ENCODE peak calls at places on chromosomes 4 and X, in five cellular contexts. U is AG20443; W is cardiac muscle cell; N is activated CD4-positive, alpha-beta T cell treated with anti-CD3 and anti-CD28 coated beads, Interleukin-2, amount 50 U/mL, for 4 hours; K is EL. J is an unnamed sample.

GRCh38 chrX:151675121-151675746 is 20.0 kb upstream of the PRRG3 start:
- DNase-seq in U (no peak), W (no peak), K (no peak), N (no peak), J (no peak)

GRCh38 chrX:96889726-96890125 is 6.0 kb downstream of the RPA4 start:
- DNase-seq in W (no peak), U (no peak), K (no peak), N (no peak), J (no peak)

GRCh38 chr4:148226341-148226740 is 215.9 kb downstream of the NR3C2 start:
- DNase-seq in U (no peak), W (no peak), K (no peak), N (no peak), J (no peak)

GRCh38 chrX:44042124-44042523 is 68.9 kb upstream of the NDP start:
- DNase-seq in W (no peak), K (no peak), U (no peak), N (no peak), J (no peak)

GRCh38 chr4:107888237-107888636 is 43.1 kb upstream of the CYP2U1 start:
- DNase-seq in K (peak), W (no peak), N (no peak), U (no peak), J (no peak)

GRCh38 chr4:25817059-25817681 is 45.6 kb downstream of the SEL1L3 start:
- DNase-seq in U (peak), W (peak), K (peak), N (no peak), J (no peak)

GRCh38 chr4:1872918-1873269 is 1.7 kb downstream of the NSD2 start:
- DNase-seq in W (peak), U (peak), N (no peak), K (peak), J (no peak)

GRCh38 chr4:44016582-44017421 is 431.8 kb downstream of the KCTD8 start:
- DNase-seq in U (peak), K (no peak), N (no peak), W (no peak), J (no peak)